ENCODE peak calls at places on chromosomes 16 and 17, in seven cellular contexts. M is brain microvascular endothelial cell, C is aorta, F is uterus, O is ascending aorta, U is tibial artery, H is psoas muscle. S is an unnamed sample.

GRCh38 chr17:79935845-79936470 is 96.7 kb upstream of the CBX4 start:
- DNase-seq in C (no peak), M (no peak), U (no peak), O (no peak), F (no peak), H (peak; percentile 51), S (no peak)

GRCh38 chr16:81543571-81543970 is 99.0 kb downstream of the CMIP start:
- DNase-seq in O (no peak), M (no peak), F (no peak), U (no peak), H (no peak), C (no peak), S (no peak)

GRCh38 chr16:81826523-81826922 is 47.4 kb downstream of the PLCG2 start:
- DNase-seq in O (no peak), H (no peak), U (no peak), M (no peak), F (no peak), C (no peak), S (no peak)

GRCh38 chr16:53678756-53679334 is 24.8 kb downstream of the RPGRIP1L start:
- DNase-seq in U (no peak), M (no peak), F (no peak), O (no peak), C (no peak), H (no peak), S (no peak)

GRCh38 chr16:15950167-15950854 is 895 bp downstream of the ABCC1 start:
- DNase-seq in H (no peak), C (peak; percentile 75), M (peak; percentile 23), U (peak; percentile 68), O (no peak), F (peak; percentile 29), S (peak; percentile 66)

GRCh38 chr16:73056383-73056782 is 8.5 kb upstream of the ZFHX3 start:
- DNase-seq in C (peak; percentile 1), M (no peak), H (no peak), U (no peak), O (no peak), F (no peak), S (peak; percentile 32)

GRCh38 chr16:27450836-27451341 is 48.9 kb downstream of the IL21R start:
- DNase-seq in O (no peak), C (no peak), H (no peak), F (no peak), U (no peak), M (peak; percentile 28), S (no peak)

GRCh38 chr16:55835578-55835977 is 2.7 kb upstream of the CES1 start:
- DNase-seq in O (no peak), H (peak; percentile 71), C (no peak), U (peak; percentile 82), F (no peak), M (no peak), S (no peak)

GRCh38 chr16:2692948-2693651 is 10.8 kb downstream of the KCTD5 start:
- DNase-seq in U (no peak), F (no peak), C (no peak), O (no peak), H (peak; percentile 75), M (no peak), S (no peak)

GRCh38 chr16:21097151-21097550 is 53.5 kb downstream of the DNAH3 start:
- DNase-seq in H (no peak), O (no peak), C (no peak), U (no peak), F (no peak), M (peak; percentile 69), S (no peak)

GRCh38 chr17:5020502-5021023 is 14.7 kb downstream of the SLC52A1 start:
- DNase-seq in H (no peak), U (no peak), M (no peak), O (no peak), F (no peak), C (no peak), S (no peak)

GRCh38 chr17:61583242-61583641 is 7.8 kb downstream of the NACA2 start:
- DNase-seq in C (no peak), U (no peak), O (no peak), H (no peak), F (no peak), M (peak; percentile 20), S (peak; percentile 66)

GRCh38 chr17:1562178-1562643 is 381 bp downstream of the PITPNA start:
- DNase-seq in F (peak; percentile 40), O (no peak), C (peak; percentile 88), M (no peak), H (peak; percentile 80), U (no peak), S (peak; percentile 40)

GRCh38 chr16:56425439-56425832 is at the start of gene AMFR:
- DNase-seq in U (peak; percentile 82), F (peak; percentile 48), O (no peak), C (peak; percentile 89), H (peak; percentile 88), M (no peak), S (peak; percentile 89)

GRCh38 chr17:39634384-39634871 is 2.5 kb upstream of the STARD3 start:
- DNase-seq in H (no peak), O (no peak), C (no peak), M (peak; percentile 28), U (no peak), F (no peak), S (peak; percentile 59)

GRCh38 chr17:59406808-59407381 is 75.4 kb downstream of the YPEL2 start:
- DNase-seq in C (no peak), U (no peak), F (peak; percentile 30), M (peak; percentile 73), H (no peak), O (no peak), S (no peak)

GRCh38 chr17:721540-721937 is 6.9 kb upstream of the VPS53 start:
- DNase-seq in M (no peak), H (no peak), U (no peak), O (no peak), C (no peak), F (no peak), S (no peak)

GRCh38 chr16:4404247-4404966 is 12.0 kb downstream of the CORO7 start:
- DNase-seq in F (peak; percentile 33), C (peak; percentile 81), O (no peak), U (no peak), H (peak; percentile 57), M (no peak), S (peak; percentile 60)

GRCh38 chr17:8740486-8740885 is 4.2 kb downstream of the CCDC42 start:
- DNase-seq in F (no peak), H (no peak), U (peak; percentile 43), O (no peak), C (no peak), M (no peak), S (no peak)

GRCh38 chr17:2071421-2072281 is 16.7 kb downstream of the HIC1 start:
- DNase-seq in F (peak; percentile 75), C (no peak), U (no peak), M (peak; percentile 80), H (peak; percentile 73), O (no peak), S (no peak)

GRCh38 chr16:30659507-30660423 is 1.5 kb downstream of the FBRS start:
- DNase-seq in C (peak; percentile 80), M (no peak), U (no peak), H (peak; percentile 75), F (no peak), O (no peak), S (no peak)

GRCh38 chr17:31674717-31675349 is 184.2 kb downstream of the COPRS start:
- DNase-seq in H (no peak), C (no peak), U (no peak), F (no peak), M (peak; percentile 63), O (no peak), S (no peak)

GRCh38 chr16:15548482-15548891 is 94.5 kb downstream of the MARF1 start:
- DNase-seq in H (no peak), M (peak; percentile 18), U (no peak), C (no peak), F (no peak), O (no peak), S (no peak)

GRCh38 chr17:2435181-2435741 is 34.4 kb upstream of the MNT start:
- DNase-seq in C (no peak), M (peak; percentile 45), H (no peak), O (no peak), F (no peak), U (no peak), S (peak; percentile 18)

GRCh38 chr17:74361613-74362391 is at the start of gene BTBD17:
- DNase-seq in H (peak; percentile 77), U (no peak), M (no peak), C (no peak), O (no peak), F (peak; percentile 36), S (peak; percentile 64)

GRCh38 chr16:15973460-15973859 is 24.0 kb downstream of the ABCC1 start:
- DNase-seq in C (no peak), F (no peak), U (no peak), O (no peak), H (peak; percentile 66), M (no peak), S (peak; percentile 27)

GRCh38 chr17:52740006-52740405 is 581.5 kb upstream of the CA10 start:
- DNase-seq in O (no peak), C (no peak), F (no peak), U (no peak), M (no peak), H (no peak), S (no peak)

GRCh38 chr16:87707714-87708113 is 58.1 kb downstream of the KLHDC4 start:
- DNase-seq in F (no peak), M (no peak), H (no peak), C (no peak), O (no peak), U (no peak), S (no peak)
- H3K36me3 ChIP-seq in F (no peaks in the 10 kb centered on the region), M (peaks cover 13% of the 10 kb centered on the region), H (peaks cover 5% of the 10 kb centered on the region), C (peaks cover 4% of the 10 kb centered on the region), O (peaks cover 38% of the 10 kb centered on the region), U (peaks cover 19% of the 10 kb centered on the region), S (peaks cover 3% of the 10 kb centered on the region)

DNA sequence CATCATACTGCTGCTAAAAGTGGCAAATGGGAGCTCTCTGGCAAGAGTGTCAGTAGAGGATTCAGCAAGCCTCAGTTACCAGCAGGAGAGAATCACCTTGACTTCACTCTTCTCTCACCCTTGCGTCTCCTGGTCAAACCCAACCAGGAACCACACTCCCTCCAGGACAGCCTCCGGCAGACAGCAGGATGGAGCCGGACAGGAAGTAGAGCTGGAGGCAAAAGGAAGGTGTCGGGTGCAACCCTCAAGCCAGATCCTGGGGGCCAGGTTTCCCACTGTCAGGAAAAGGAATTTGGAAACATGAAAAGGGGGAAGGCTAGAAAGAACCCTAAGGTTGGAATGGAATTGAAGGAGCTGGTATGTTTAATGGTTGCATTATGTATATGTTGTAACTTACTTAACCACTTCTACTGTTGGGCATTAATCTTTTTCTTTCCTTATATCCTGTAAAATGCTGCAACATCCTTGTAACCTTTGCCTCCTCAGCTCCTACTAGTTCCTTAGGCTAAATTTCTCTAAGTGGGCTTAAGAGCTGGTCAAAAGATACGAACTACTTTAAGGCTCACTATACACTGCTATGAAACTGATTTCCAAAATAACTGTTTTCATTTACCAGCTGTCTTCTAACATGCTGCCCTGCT is 40.3 kb downstream of the CYTH1 start:
- DNase-seq in O (no peak), F (no peak), H (no peak), M (no peak), U (no peak), C (no peak), S (no peak)
- H3K4me3 ChIP-seq in O (no peak overlapping the region), F (no peak overlapping the region), H (no peak overlapping the region), M (no peak overlapping the region), U (no peak overlapping the region), C (no peak overlapping the region), S (no peak overlapping the region)

GRCh38 chr16:75572859-75573542 is 6.8 kb downstream of the GABARAPL2 start:
- DNase-seq in F (no peak), O (no peak), M (no peak), U (no peak), C (no peak), H (no peak), S (no peak)
- H3K36me3 ChIP-seq in F (no peaks in the 10 kb centered on the region), O (peaks cover 72% of the 10 kb centered on the region), M (peaks cover 44% of the 10 kb centered on the region), U (peaks cover 75% of the 10 kb centered on the region), C (peaks cover 8% of the 10 kb centered on the region), H (peaks cover 14% of the 10 kb centered on the region), S (peaks cover 70% of the 10 kb centered on the region)

GRCh38 chr16:760065-760464 is 469 bp upstream of the MSLN start:
- DNase-seq in F (no peak), U (no peak), O (no peak), C (no peak), M (no peak), H (no peak), S (no peak)
- H3K4me3 ChIP-seq in F (no peak overlapping the region), U (no peak overlapping the region), O (no peak overlapping the region), C (no peak overlapping the region), M (no peak overlapping the region), H (no peak overlapping the region), S (no peak overlapping the region)

S was measured in cardiac muscle cell.